ENCODE peak calls at places on chromosomes 4 and X, in five cellular contexts. One of them, this sample, is unnamed.

GRCh38 chrX:13742397-13743176 is 8.0 kb downstream of the OFD1 start:
- DNase-seq in activated T-cell treated with anti-CD3 and anti-CD28 coated beads for 4 hours: no peak
- DNase-seq in A172: no peak
- DNase-seq in heart left ventricle: no peak
- DNase-seq in NCI-H1092 treated with DMSO at 0.1 percent for 48 hours: no peak
- DNase-seq in this sample: no peak

GRCh38 chr4:153151535-153152452 is 52.4 kb upstream of the TRIM2 start:
- DNase-seq in activated T-cell treated with anti-CD3 and anti-CD28 coated beads for 4 hours: no peak
- DNase-seq in A172: peak; percentile 48
- DNase-seq in heart left ventricle: no peak
- DNase-seq in NCI-H1092 treated with DMSO at 0.1 percent for 48 hours: peak; percentile 92
- DNase-seq in this sample: peak; percentile 88

GRCh38 chrX:154002215-154002719 is 17.4 kb downstream of the IRAK1 start:
- DNase-seq in activated T-cell treated with anti-CD3 and anti-CD28 coated beads for 4 hours: no peak
- DNase-seq in A172: peak; percentile 92
- DNase-seq in heart left ventricle: peak; percentile 52
- DNase-seq in NCI-H1092 treated with DMSO at 0.1 percent for 48 hours: peak; percentile 48
- DNase-seq in this sample: peak; percentile 9

GRCh38 chr4:17468638-17469221 is 43.2 kb downstream of the QDPR start:
- DNase-seq in activated T-cell treated with anti-CD3 and anti-CD28 coated beads for 4 hours: no peak
- DNase-seq in A172: peak; percentile 23
- DNase-seq in heart left ventricle: no peak
- DNase-seq in NCI-H1092 treated with DMSO at 0.1 percent for 48 hours: peak; percentile 5
- DNase-seq in this sample: no peak

GRCh38 chr4:180060159-180060889 is 2182.9 kb upstream of the TENM3 start:
- DNase-seq in activated T-cell treated with anti-CD3 and anti-CD28 coated beads for 4 hours: no peak
- DNase-seq in A172: peak; percentile 31
- DNase-seq in heart left ventricle: no peak
- DNase-seq in NCI-H1092 treated with DMSO at 0.1 percent for 48 hours: peak; percentile 4
- DNase-seq in this sample: no peak

GRCh38 chr4:14169460-14169859 is 541.9 kb upstream of the BOD1L1 start:
- DNase-seq in activated T-cell treated with anti-CD3 and anti-CD28 coated beads for 4 hours: no peak
- DNase-seq in A172: no peak
- DNase-seq in heart left ventricle: no peak
- DNase-seq in NCI-H1092 treated with DMSO at 0.1 percent for 48 hours: peak; percentile 15
- DNase-seq in this sample: no peak

GRCh38 chrX:136598631-136599030 is 49.3 kb upstream of the CD40LG start:
- DNase-seq in activated T-cell treated with anti-CD3 and anti-CD28 coated beads for 4 hours: no peak
- DNase-seq in A172: no peak
- DNase-seq in heart left ventricle: no peak
- DNase-seq in NCI-H1092 treated with DMSO at 0.1 percent for 48 hours: no peak
- DNase-seq in this sample: no peak

GRCh38 chrX:46791927-46792825 is 33.3 kb upstream of the SLC9A7 start:
- DNase-seq in activated T-cell treated with anti-CD3 and anti-CD28 coated beads for 4 hours: no peak
- DNase-seq in A172: peak; percentile 90
- DNase-seq in heart left ventricle: no peak
- DNase-seq in NCI-H1092 treated with DMSO at 0.1 percent for 48 hours: no peak
- DNase-seq in this sample: no peak

GRCh38 chr4:95066011-95066410 is 308.3 kb downstream of the BMPR1B start:
- DNase-seq in activated T-cell treated with anti-CD3 and anti-CD28 coated beads for 4 hours: no peak
- DNase-seq in A172: no peak
- DNase-seq in heart left ventricle: no peak
- DNase-seq in NCI-H1092 treated with DMSO at 0.1 percent for 48 hours: no peak
- DNase-seq in this sample: no peak

GRCh38 chrX:143027262-143027661 is 1.5 kb downstream of the SPANXN4 start:
- DNase-seq in activated T-cell treated with anti-CD3 and anti-CD28 coated beads for 4 hours: no peak
- DNase-seq in A172: no peak
- DNase-seq in heart left ventricle: no peak
- DNase-seq in NCI-H1092 treated with DMSO at 0.1 percent for 48 hours: no peak
- DNase-seq in this sample: no peak

GRCh38 chr4:155468282-155468681 is 91.5 kb upstream of the MAP9 start:
- DNase-seq in activated T-cell treated with anti-CD3 and anti-CD28 coated beads for 4 hours: no peak
- DNase-seq in A172: no peak
- DNase-seq in heart left ventricle: no peak
- DNase-seq in NCI-H1092 treated with DMSO at 0.1 percent for 48 hours: no peak
- DNase-seq in this sample: no peak